ENCODE peak calls at places on chromosomes 6 and 20, in four cellular contexts. J is lung; G is heart right ventricle; H is CD8-positive, alpha-beta memory T cell. M is an unnamed sample.

GRCh38 chr6:16849280-16850210 is 88.3 kb upstream of the ATXN1 start:
- DNase-seq in G (no peak), J (no peak), H (no peak), M (no peak)

GRCh38 chr6:38593419-38593818 is 46.3 kb downstream of the BTBD9 start:
- DNase-seq in H (no peak), J (no peak), G (no peak), M (no peak)

GRCh38 chr20:23095504-23095903 is 9.4 kb upstream of the CD93 start:
- DNase-seq in H (no peak), J (no peak), G (no peak), M (no peak)

GRCh38 chr20:33490023-33490933 is at the start of gene CBFA2T2:
- DNase-seq in J (no peak), G (peak), H (no peak), M (peak)

GRCh38 chr6:157230971-157231370 is 92.3 kb downstream of the TMEM242 start:
- DNase-seq in H (no peak), J (no peak), G (no peak), M (no peak)

GRCh38 chr20:24695529-24696225 is 226.2 kb downstream of the SYNDIG1 start:
- DNase-seq in H (no peak), G (no peak), J (peak), M (no peak)

GRCh38 chr6:114007451-114007953 is 36.6 kb upstream of the HDAC2 start:
- DNase-seq in J (no peak), H (peak), G (no peak), M (peak)

GRCh38 chr6:15922510-15923307 is 206.2 kb upstream of the MYLIP start:
- DNase-seq in H (no peak), G (no peak), J (no peak), M (no peak)

GRCh38 chr6:43687437-43688347 is at the start of gene MRPS18A:
- DNase-seq in J (peak), G (peak), H (peak), M (peak)

GRCh38 chr6:118197539-118197938 is 290.5 kb downstream of the SLC35F1 start:
- DNase-seq in H (no peak), J (no peak), G (no peak), M (no peak)

GRCh38 chr6:70894001-70894400 is 62.9 kb downstream of the B3GAT2 start:
- DNase-seq in G (no peak), H (no peak), J (no peak), M (no peak)

GRCh38 chr6:148926478-148926877 is 179.6 kb downstream of the UST start:
- DNase-seq in H (no peak), G (no peak), J (no peak), M (no peak)

GRCh38 chr6:142242269-142242668 is 59.5 kb upstream of the ADGRG6 start:
- DNase-seq in J (no peak), G (no peak), H (no peak), M (no peak)

GRCh38 chr6:136790411-136791295 is 1.6 kb downstream of the MAP3K5 start:
- DNase-seq in J (no peak), G (no peak), H (no peak), M (no peak)

GRCh38 chr20:50152394-50153152 is 950 bp downstream of the PEDS1 start:
- DNase-seq in J (no peak), G (no peak), H (no peak), M (no peak)

GRCh38 chr6:87944541-87944954 is 103.1 kb upstream of the SPACA1 start:
- DNase-seq in G (peak), J (no peak), H (no peak), M (no peak)

GRCh38 chr6:31402324-31403282 is 792 bp upstream of the MICA start:
- DNase-seq in J (no peak), H (peak), G (peak), M (peak)

GRCh38 chr20:36676701-36677421 is 30.9 kb upstream of the SLA2 start:
- DNase-seq in G (no peak), H (no peak), J (no peak), M (no peak)

GRCh38 chr6:84525907-84526306 is 238.5 kb downstream of the TBX18 start:
- DNase-seq in G (no peak), J (no peak), H (no peak), M (no peak)

GRCh38 chr6:28710466-28711191 is 184.9 kb downstream of the GPX5 start:
- DNase-seq in J (no peak), H (no peak), G (no peak), M (peak)

GRCh38 chr6:153131037-153131981 is at the start of gene RGS17:
- DNase-seq in J (peak), G (peak), H (peak), M (no peak)

GRCh38 chr6:28206527-28207243 is 18.4 kb upstream of the ZSCAN9 start:
- DNase-seq in G (no peak), J (no peak), H (no peak), M (no peak)

GRCh38 chr20:24911461-24911860 is 37.6 kb upstream of the CST7 start:
- DNase-seq in G (no peak), H (no peak), J (peak), M (no peak)

GRCh38 chr6:71294121-71294523 is 5.5 kb downstream of the OGFRL1 start:
- DNase-seq in H (no peak), G (no peak), J (peak), M (no peak)

GRCh38 chr6:110547266-110547964 is 71.0 kb upstream of the SLC22A16 start:
- DNase-seq in H (no peak), G (no peak), J (no peak), M (no peak)

GRCh38 chr20:47262365-47263013 is 94.0 kb downstream of the ZMYND8 start:
- DNase-seq in H (no peak), G (no peak), J (no peak), M (no peak)

GRCh38 chr6:30839666-30840065 is 44.7 kb upstream of the DDR1 start:
- DNase-seq in H (no peak), G (no peak), J (no peak), M (no peak)

GRCh38 chr20:31587545-31588389 is 17.3 kb upstream of the ID1 start:
- DNase-seq in G (peak), H (no peak), J (no peak), M (no peak)

GRCh38 chr6:56579155-56579851 is 63.4 kb downstream of the DST start:
- DNase-seq in H (no peak), G (no peak), J (no peak), M (no peak)

GRCh38 chr6:52115145-52115741 is 27.8 kb upstream of the PKHD1 start:
- DNase-seq in J (no peak), G (no peak), H (no peak), M (no peak)

GRCh38 chr6:10613693-10614092 is 80.7 kb downstream of the C6orf52 start:
- DNase-seq in H (no peak), G (no peak), J (no peak), M (no peak)

GRCh38 chr6:169589293-169589692 is 112.5 kb downstream of the WDR27 start:
- DNase-seq in J (no peak), H (peak), G (no peak), M (peak)

GRCh38 chr20:46964299-46965123 is 69.9 kb downstream of the EYA2 start:
- DNase-seq in G (no peak), H (no peak), J (no peak), M (no peak)

GRCh38 chr6:72621243-72622093 is at the start of gene KCNQ5:
- DNase-seq in J (peak), H (peak), G (no peak), M (no peak)

GRCh38 chr20:33679758-33680485 is 5.7 kb upstream of the NECAB3 start:
- DNase-seq in J (no peak), H (peak), G (no peak), M (no peak)

GRCh38 chr6:107877968-107878367 is 53.9 kb upstream of the SCML4 start:
- DNase-seq in J (no peak), H (no peak), G (no peak), M (no peak)

GRCh38 chr20:43720007-43720406 is 6.8 kb downstream of the GTSF1L start:
- DNase-seq in H (no peak), J (no peak), G (no peak), M (no peak)

DNA sequence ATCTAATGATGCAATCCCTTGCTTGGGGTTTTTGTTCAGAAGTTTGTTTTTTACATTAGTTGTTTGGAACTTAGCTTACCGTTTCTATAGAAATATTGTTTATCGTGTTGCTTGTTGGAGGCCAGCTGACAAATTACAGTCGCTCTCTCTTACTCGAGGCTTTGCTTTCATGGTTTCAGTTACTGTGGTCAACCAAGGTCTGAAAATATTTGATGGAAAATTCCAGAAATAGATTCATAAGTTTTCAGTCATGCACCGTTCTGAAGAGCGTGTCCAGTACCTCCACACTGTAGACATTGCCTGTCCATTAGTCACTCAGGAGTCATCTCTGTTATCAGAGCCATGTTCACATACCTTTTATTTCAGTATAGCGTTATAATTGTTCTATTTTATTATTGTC is 47.9 kb downstream of the DEK start:
- DNase-seq in H (no peak), G (no peak), J (no peak), M (no peak)
- H3K4me3 ChIP-seq in H (no peak), G (no peak), J (no peak), M (no peak)

DNA sequence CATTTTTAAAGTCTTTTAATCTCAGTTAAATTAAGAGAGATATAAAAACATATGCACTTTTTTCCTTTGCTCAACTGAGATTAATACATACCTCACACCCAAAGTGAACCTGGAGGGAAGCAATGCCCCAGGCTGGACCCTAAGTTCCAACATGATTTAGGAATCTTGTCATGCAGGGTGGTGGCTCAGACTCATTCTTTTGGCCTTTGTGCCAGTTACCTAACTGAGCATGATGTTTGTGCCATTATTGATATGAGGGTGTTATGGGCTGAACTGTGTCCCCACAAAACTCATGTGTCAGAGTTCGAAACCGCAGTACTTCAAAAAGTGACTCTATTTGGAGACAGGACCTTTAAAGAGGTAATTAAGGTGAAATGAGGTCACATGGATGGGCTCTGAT is 188.0 kb downstream of the ARHGAP18 start:
- DNase-seq in G (no peak), H (no peak), J (no peak), M (no peak)
- H3K4me3 ChIP-seq in G (no peak), H (no peak), J (no peak), M (no peak)

GRCh38 chr6:42140051-42140450 is 2.4 kb downstream of the C6orf132 start:
- DNase-seq in G (no peak), J (no peak), H (no peak), M (no peak)
- H3K4me3 ChIP-seq in G (no peak), J (no peak), H (no peak), M (no peak)

DNA sequence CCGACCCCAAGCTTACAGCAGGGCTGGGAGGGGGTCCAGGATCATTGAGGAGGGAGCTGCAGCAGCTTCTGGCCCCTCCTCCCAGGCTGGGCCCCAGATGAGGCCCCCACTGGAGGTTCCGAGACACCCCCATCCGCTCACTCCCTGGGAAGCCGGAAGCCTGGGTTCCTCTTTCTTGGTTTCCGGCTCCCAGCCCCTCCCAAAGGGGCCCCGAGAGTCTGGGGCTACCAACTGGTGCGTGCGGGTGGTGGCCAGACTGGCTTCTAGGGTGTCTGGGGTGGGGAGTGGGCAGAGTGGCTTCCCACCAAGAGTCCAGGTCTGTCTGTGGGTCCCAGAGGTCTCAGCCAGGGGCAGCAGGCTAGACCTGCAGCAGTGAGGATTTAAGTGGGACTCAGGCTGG is 2.2 kb downstream of the RGS19 start:
- DNase-seq in G (no peak), H (no peak), J (no peak), M (no peak)
- H3K4me3 ChIP-seq in G (no peak), H (peak), J (no peak), M (no peak)

GRCh38 chr6:159174263-159174974 is 5.2 kb downstream of the FNDC1 start:
- DNase-seq in J (peak), H (peak), G (peak), M (peak)
- H3K4me3 ChIP-seq in J (no peak), H (no peak), G (no peak), M (no peak)

GRCh38 chr20:63554361-63555278 is 661 bp downstream of the FNDC11 start:
- DNase-seq in H (no peak), G (no peak), J (no peak), M (no peak)
- H3K4me3 ChIP-seq in H (no peak), G (peak), J (no peak), M (no peak)